ENCODE peak calls at places on chromosomes 16 and 17, in nine cellular contexts. C is caudate nucleus; Z is stimulated activated CD8-positive, alpha-beta memory T cell treated with anti-CD3 and anti-CD28 coated beads, Interleukin-2, amount 100 ng/mL, for 1 hour; V is AG10803; L is stimulated activated CD4-positive, alpha-beta T cell treated with anti-CD3 and anti-CD28 coated beads, Interleukin-12 subunit alpha, Interleukin-12 subunit beta, amount 100 ng/mL, for 24 hours; B is fibroblast of mammary gland; R is esophagus squamous epithelium; I is mucosa of descending colon; H is hypothalamus. P is an unnamed sample.

GRCh38 chr16:12436201-12436657 is 367.5 kb downstream of the CPPED1 start:
- DNase-seq in H (no peak), V (no peak), C (no peak), L (no peak), B (no peak), I (no peak), R (no peak), Z (no peak), P (no peak)

GRCh38 chr17:47352848-47353247 is 29.1 kb downstream of the EFCAB13 start:
- DNase-seq in V (no peak), B (no peak), Z (no peak), L (no peak), R (no peak), H (no peak), C (no peak), I (no peak), P (no peak)

GRCh38 chr16:1159325-1159972 is 6.5 kb downstream of the CACNA1H start:
- DNase-seq in H (no peak), Z (no peak), R (no peak), L (no peak), V (no peak), B (no peak), I (no peak), C (no peak), P (no peak)

GRCh38 chr16:85465328-85466307 is 147.5 kb upstream of the GSE1 start:
- DNase-seq in I (no peak), L (no peak), V (peak), H (no peak), C (no peak), Z (no peak), R (no peak), B (peak), P (no peak)

GRCh38 chr16:67942510-67943255 is 1.2 kb downstream of the LCAT start:
- DNase-seq in Z (no peak), B (no peak), I (peak), R (no peak), L (no peak), V (no peak), C (no peak), H (no peak), P (no peak)

GRCh38 chr16:74865922-74866598 is 91.4 kb upstream of the FA2H start:
- DNase-seq in Z (no peak), H (no peak), L (no peak), B (peak), R (no peak), V (peak), I (no peak), C (no peak), P (no peak)

GRCh38 chr16:27374794-27375499 is 27.0 kb upstream of the IL21R start:
- DNase-seq in I (peak), H (no peak), V (peak), C (peak), B (peak), R (no peak), Z (no peak), L (no peak), P (peak)

GRCh38 chr17:6648181-6648580 is 3.2 kb downstream of the MED31 start:
- DNase-seq in L (no peak), Z (no peak), C (no peak), V (no peak), I (no peak), R (no peak), H (no peak), B (peak), P (no peak)

GRCh38 chr17:76265624-76266243 is 586 bp downstream of the UBALD2 start:
- DNase-seq in Z (no peak), H (peak), R (no peak), C (no peak), B (no peak), L (no peak), V (peak), I (peak), P (no peak)

GRCh38 chr17:76273923-76274558 is 8.9 kb downstream of the UBALD2 start:
- DNase-seq in C (no peak), B (no peak), Z (no peak), I (peak), R (no peak), L (no peak), H (no peak), V (no peak), P (no peak)

GRCh38 chr17:15466131-15466530 is 1.3 kb downstream of the CDRT4 start:
- DNase-seq in V (no peak), R (no peak), H (no peak), C (no peak), I (no peak), L (no peak), Z (no peak), B (no peak), P (no peak)

P was measured in sciatic nerve.